ENCODE peak calls at places on chromosomes 12 and 14, in five cellular contexts. B, J, K, D and W are unnamed samples.

GRCh38 chr12:128789356-128789929 is 34.3 kb downstream of the SLC15A4 start:
- DNase-seq in K (no peak), J (no peak), B (no peak), D (no peak), W (no peak)

GRCh38 chr12:50842637-50843493 is at the start of gene TMPRSS12:
- DNase-seq in K (no peak), J (no peak), D (no peak), B (peak), W (no peak)

GRCh38 chr12:10554971-10555481 is 49.3 kb downstream of the EIF2S3B start:
- DNase-seq in K (no peak), B (no peak), J (no peak), D (no peak), W (no peak)

GRCh38 chr12:78887008-78887407 is 22.4 kb downstream of the SYT1 start:
- DNase-seq in B (peak), K (no peak), D (no peak), J (no peak), W (no peak)

GRCh38 chr14:80336613-80337106 is 125.4 kb upstream of the DIO2 start:
- DNase-seq in J (no peak), K (no peak), B (no peak), D (no peak), W (no peak)

GRCh38 chr12:6273209-6273928 is 37.1 kb upstream of the PLEKHG6 start:
- DNase-seq in J (no peak), D (no peak), B (no peak), K (no peak), W (no peak)

GRCh38 chr12:7937867-7938506 is 2.0 kb upstream of the SLC2A3 start:
- DNase-seq in K (no peak), J (no peak), B (no peak), D (no peak), W (no peak)

GRCh38 chr12:63821781-63822251 is 22.7 kb upstream of the SRGAP1 start:
- DNase-seq in B (peak), J (no peak), D (no peak), K (peak), W (no peak)

GRCh38 chr12:12877789-12878455 is 13.4 kb upstream of the GPRC5A start:
- DNase-seq in B (no peak), D (no peak), J (no peak), K (no peak), W (no peak)

GRCh38 chr12:63941879-63942278 is 97.4 kb downstream of the SRGAP1 start:
- DNase-seq in J (no peak), K (no peak), D (no peak), B (no peak), W (no peak)

GRCh38 chr12:113899844-113900471 is 66.2 kb downstream of the RBM19 start:
- DNase-seq in D (peak), B (no peak), J (no peak), K (no peak), W (peak)

GRCh38 chr14:95043314-95043713 is 114.0 kb downstream of the DICER1 start:
- DNase-seq in J (peak), D (no peak), B (no peak), K (no peak), W (no peak)

GRCh38 chr12:19234991-19235876 is 105.7 kb downstream of the PLEKHA5 start:
- DNase-seq in D (no peak), J (no peak), B (peak), K (no peak), W (no peak)

GRCh38 chr12:124424516-124424905 is 129.6 kb downstream of the RFLNA start:
- DNase-seq in B (no peak), D (no peak), J (no peak), K (no peak), W (no peak)